ENCODE peak calls at places on chromosomes 12 and 14, in ten cellular contexts. W is mammary epithelial cell, Z is OCI-LY7, L is astrocyte, E is H9, B is ovary, P is uterus, F is tibial nerve, U is colonic mucosa, N is fibroblast of lung. I is an unnamed sample. For H3K4me1, the result is how much of the 10 kb centered on the place peaks cover.

GRCh38 chr12:13289644-13290285 is 93.2 kb downstream of the EMP1 start:
- DNase-seq in L (peak), Z (no peak), U (no peak), B (no peak), N (peak), W (peak), E (no peak), F (no peak), P (no peak), I (peak)

GRCh38 chr14:106691601-106692291 is 1165.4 kb downstream of the TMEM121 start:
- DNase-seq in W (no peak), E (no peak), P (no peak), Z (peak), U (peak), B (peak), F (no peak), L (no peak), N (no peak), I (no peak)

GRCh38 chr14:54673193-54674121 is 106.5 kb downstream of the SAMD4A start:
- DNase-seq in E (no peak), L (no peak), P (no peak), W (no peak), B (no peak), N (peak), Z (no peak), F (no peak), U (no peak), I (no peak)

GRCh38 chr14:65958664-65959562 is 527.3 kb upstream of the CCDC196 start:
- DNase-seq in U (peak), N (peak), L (peak), P (no peak), Z (peak), W (no peak), E (no peak), F (no peak), B (no peak), I (peak)

GRCh38 chr14:75259510-75259855 is 19.1 kb upstream of the FOS start:
- DNase-seq in U (no peak), N (peak), B (no peak), E (no peak), W (no peak), P (no peak), Z (no peak), F (no peak), L (peak), I (peak)

GRCh38 chr12:109931143-109931542 is 31.1 kb downstream of the TCHP start:
- DNase-seq in Z (no peak), N (no peak), E (no peak), F (no peak), L (no peak), U (no peak), W (no peak), P (no peak), B (no peak), I (no peak)

GRCh38 chr14:70655110-70655826 is 13.6 kb downstream of the TTC9 start:
- DNase-seq in P (no peak), N (no peak), F (no peak), Z (peak), L (no peak), U (no peak), E (peak), B (no peak), W (no peak), I (no peak)

GRCh38 chr14:22837750-22838538 is 1.6 kb downstream of the MMP14 start:
- DNase-seq in P (peak), W (peak), Z (no peak), B (peak), F (peak), E (no peak), U (peak), L (peak), N (peak), I (peak)

GRCh38 chr12:75571204-75571603 is 59.8 kb upstream of the KRR1 start:
- DNase-seq in B (no peak), Z (no peak), F (no peak), U (no peak), W (no peak), E (no peak), P (no peak), N (no peak), L (no peak), I (no peak)

GRCh38 chr14:72892103-72892878 is 1.6 kb downstream of the DPF3 start:
- DNase-seq in Z (no peak), E (peak), F (no peak), P (no peak), L (peak), U (peak), W (peak), B (peak), N (peak), I (no peak)

GRCh38 chr12:8709124-8709830 is 11.5 kb downstream of the RIMKLB start:
- DNase-seq in P (no peak), E (no peak), Z (no peak), W (no peak), B (peak), U (peak), N (no peak), L (no peak), F (no peak), I (no peak)

GRCh38 chr12:122850048-122850445 is 14.8 kb downstream of the HIP1R start:
- DNase-seq in W (no peak), F (no peak), B (no peak), L (no peak), E (no peak), P (no peak), Z (no peak), N (no peak), U (no peak), I (no peak)

GRCh38 chr12:122847921-122848421 is 12.7 kb downstream of the HIP1R start:
- DNase-seq in W (no peak), L (no peak), Z (no peak), N (no peak), E (no peak), B (no peak), F (no peak), U (no peak), P (no peak), I (no peak)

GRCh38 chr12:122850695-122851350 is 15.6 kb downstream of the HIP1R start:
- DNase-seq in P (no peak), E (no peak), U (no peak), Z (no peak), W (no peak), N (peak), B (no peak), F (no peak), L (peak), I (no peak)

GRCh38 chr12:122848471-122849351 is 13.5 kb downstream of the HIP1R start:
- DNase-seq in W (no peak), N (no peak), U (no peak), B (no peak), P (no peak), L (no peak), F (no peak), Z (no peak), E (no peak), I (no peak)

DNA sequence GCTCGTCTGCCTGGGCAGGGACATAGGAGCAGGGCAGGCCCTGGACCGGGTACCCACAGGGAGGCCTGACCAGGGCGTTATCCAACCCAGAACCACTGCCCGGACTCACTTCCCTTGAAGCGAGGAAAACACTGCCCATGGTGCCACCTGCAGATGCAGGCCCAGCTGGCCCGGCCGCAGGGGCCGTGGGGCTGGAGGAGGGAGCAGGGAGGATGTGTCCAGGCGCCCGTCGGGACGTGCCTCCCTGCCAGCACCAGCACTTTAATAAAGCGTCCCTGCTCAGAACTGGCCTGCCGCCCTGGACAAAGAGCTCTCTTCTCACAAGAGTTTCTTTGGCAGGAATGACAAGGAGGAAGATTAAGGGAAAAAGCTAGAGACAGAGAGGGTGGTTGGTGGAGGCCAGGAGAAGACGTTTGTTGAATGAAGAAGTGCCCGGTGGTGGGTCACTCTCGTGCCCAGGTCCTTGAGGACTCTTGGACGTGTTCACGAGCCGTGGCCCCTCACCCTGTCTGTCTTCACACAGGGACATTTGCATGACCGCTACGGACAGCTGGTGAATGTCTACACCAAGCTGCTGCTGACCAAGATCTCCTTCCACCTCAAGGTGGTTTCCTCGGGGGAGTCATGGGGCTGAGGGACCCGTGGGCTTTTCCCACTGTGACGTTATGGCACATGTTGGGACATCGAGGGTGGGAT is 14.2 kb downstream of the HIP1R start:
- DNase-seq in Z (no peak), B (no peak), U (no peak), W (no peak), F (no peak), E (no peak), L (no peak), P (no peak), N (no peak), I (no peak)
- H3K27ac ChIP-seq in Z (no peak), B (no peak), U (no peak), W (no peak), F (no peak), E (no peak), L (no peak), P (no peak), N (no peak), I (no peak)

DNA sequence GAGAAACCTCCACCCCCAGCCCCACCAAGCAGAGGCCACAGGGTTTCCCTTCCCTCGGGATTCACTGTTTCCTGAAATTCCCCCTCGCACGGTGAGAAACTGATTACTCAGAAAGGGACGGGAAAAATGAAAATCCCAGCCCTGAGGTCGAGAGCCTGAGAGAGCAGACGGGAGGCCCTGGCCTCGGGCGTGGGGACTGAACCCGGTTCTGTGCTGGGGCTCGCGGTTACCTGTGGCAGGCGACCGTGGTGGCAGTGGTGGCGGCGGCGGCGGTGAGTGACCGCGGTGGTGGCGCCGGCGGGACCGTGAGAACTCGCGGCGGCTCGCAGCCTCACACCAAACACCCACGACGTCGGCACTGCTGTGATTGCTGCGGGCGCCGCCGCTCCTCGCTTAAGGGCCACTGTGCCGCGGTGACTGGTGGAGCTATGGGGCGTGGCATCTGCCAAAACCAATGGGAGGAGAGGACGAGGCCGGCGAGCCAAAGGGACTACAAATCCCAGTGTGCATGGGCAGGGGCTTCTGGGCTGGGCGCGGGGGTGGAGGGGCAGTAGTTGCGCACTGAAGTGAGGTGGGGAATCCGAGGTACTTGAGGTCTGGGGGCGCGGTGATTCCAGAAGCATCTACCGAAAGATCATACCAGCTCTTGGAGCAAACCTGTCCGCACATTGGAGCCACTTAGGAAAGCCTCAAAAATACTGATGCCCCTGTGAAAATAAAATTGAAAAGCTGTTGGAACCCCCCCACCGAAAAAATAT is at the start of gene LGMN:
- DNase-seq in P (peak), B (peak), Z (peak), W (peak), E (peak), N (peak), U (peak), F (peak), L (peak), I (peak)
- H3K4me1 ChIP-seq in P (under half), B (under half), Z (under half), W (under half), E (under half), N (under half), U (under half), F (under half), L (under half), I (under half)

GRCh38 chr12:114403044-114403689 is 2.8 kb downstream of the TBX5 start:
- DNase-seq in W (no peak), P (no peak), N (no peak), F (no peak), Z (no peak), E (peak), B (no peak), L (no peak), U (no peak), I (no peak)
- TF ChIP-seq CTCF in W (no peak), P (no peak), N (no peak), F (no peak), Z (no peak), E (peak), B (no peak), L (no peak), U (no peak), I (peak)

GRCh38 chr12:123389560-123390351 is 5.8 kb downstream of the KMT5A start:
- DNase-seq in B (no peak), N (peak), E (peak), U (peak), L (no peak), Z (peak), W (peak), P (no peak), F (no peak), I (peak)

GRCh38 chr12:123390415-123391093 is 6.6 kb downstream of the KMT5A start:
- DNase-seq in F (no peak), E (no peak), B (no peak), W (no peak), N (no peak), P (no peak), U (no peak), Z (no peak), L (no peak), I (peak)

GRCh38 chr12:123388948-123389559 is 5.1 kb downstream of the KMT5A start:
- DNase-seq in L (no peak), W (no peak), N (no peak), U (no peak), F (no peak), E (no peak), P (no peak), B (no peak), Z (no peak), I (no peak)

GRCh38 chr12:123393747-123394146 is 9.8 kb downstream of the KMT5A start:
- DNase-seq in E (no peak), B (no peak), P (no peak), Z (no peak), F (no peak), W (no peak), N (no peak), L (no peak), U (no peak), I (no peak)

DNA sequence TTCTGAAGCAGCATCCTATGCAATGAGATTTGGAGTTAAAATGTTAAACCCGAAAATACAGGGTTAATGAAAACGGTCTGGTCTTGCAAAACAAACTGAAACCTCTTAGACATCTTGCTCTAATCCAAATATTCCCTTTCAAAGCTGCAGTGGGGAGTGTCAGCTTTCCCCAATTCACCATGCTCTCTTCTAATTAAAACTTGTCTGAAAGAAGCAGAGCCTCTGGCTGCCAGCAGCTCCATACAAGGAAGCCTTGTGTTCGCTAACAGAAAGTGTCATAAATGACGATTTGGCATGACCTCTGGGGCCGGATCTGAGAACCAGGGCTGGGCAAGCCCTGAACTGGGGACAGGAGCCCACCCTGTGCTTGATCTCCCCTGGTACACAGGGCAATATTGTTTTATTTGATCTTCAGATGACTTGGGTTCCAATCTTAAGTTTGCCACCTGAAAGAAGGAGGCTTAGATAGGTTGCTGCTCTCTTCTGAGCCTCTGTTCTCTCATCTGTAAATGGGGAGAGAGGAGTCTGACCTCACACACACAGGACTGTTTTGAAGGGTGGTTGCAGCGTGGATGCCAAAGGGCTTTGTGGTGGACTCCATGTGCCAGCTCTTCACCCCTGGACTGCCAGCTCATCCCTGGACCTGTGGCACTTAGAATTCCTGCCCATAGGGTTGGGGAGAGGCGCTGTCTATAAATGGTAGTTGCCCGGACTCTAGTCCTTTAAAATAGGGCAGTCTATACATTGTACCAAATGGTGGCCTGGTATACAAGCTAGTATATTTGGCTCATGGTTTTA is 7.8 kb downstream of the KMT5A start:
- DNase-seq in P (no peak), L (no peak), F (no peak), E (no peak), U (no peak), W (no peak), N (no peak), Z (no peak), B (no peak), I (no peak)
- H3K27ac ChIP-seq in P (no peak), L (no peak), F (no peak), E (no peak), U (no peak), W (no peak), N (no peak), Z (no peak), B (no peak), I (no peak)

DNA sequence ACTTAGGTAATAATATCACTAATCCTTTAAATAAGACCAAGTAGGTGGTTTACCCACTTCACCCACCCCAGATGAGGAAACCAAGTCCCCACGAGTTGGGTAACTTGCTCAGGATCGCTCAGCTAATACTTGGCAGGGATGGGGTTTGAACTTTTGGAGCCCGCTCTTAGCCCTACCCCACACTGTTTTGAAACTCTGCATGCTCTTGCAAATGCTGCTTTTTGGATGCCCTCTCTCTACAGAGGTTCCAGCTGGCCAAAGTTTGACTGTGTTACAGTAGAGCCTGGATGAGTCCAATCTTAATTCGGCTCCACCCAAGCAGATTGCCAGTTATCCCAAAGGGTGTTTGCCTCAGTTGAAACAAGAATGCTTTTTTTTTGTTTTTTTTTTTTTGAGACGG is 6.8 kb downstream of the PLEKHG3 start:
- DNase-seq in N (no peak), L (no peak), B (no peak), E (no peak), W (no peak), U (no peak), Z (no peak), F (no peak), P (no peak), I (no peak)
- H3K4me1 ChIP-seq in N (under half), L (under half), B (under half), E (under half), W (half or more), U (under half), Z (under half), F (under half), P (under half), I (under half)

DNA sequence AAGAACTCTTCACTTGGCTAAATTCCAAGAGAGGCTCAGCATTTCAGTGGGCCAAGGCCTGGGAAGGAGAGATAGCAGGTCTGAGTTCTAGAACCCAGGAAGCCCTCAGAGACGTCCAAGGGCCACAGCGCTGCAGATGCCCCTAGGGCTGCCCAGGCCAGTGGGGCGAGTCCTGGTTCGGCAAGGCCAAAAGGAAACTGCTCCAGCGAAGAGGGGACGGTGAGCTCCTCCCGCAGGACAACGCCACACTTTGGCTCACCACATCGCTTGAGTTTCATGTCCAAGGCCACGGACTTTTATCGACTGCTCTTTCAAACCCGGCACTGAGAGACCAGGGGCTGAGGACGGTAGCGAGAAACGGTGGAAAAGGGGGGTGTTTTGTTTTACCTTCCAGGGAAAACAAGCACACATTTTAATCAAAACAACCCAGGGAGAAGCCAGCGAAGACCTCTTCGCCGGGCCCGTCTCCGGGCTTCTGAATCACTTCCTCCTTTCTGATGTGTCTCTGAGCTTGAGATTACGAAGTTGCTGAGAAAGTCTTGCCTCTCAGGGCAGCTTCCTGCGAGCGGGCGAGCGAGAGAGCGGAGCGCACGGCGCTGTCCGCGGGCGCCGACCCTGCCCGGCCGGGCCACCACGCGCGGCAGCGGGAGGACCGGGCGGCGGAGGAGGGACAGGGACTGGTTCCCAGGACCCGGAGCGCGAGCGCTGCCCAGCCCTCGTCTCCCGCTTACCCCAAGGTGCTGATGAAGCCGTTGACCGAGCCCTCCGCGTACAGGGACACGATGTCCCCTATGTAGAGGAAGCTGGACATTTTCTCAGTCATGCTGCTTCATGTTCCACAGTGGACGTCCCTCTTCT is 806 bp downstream of the ITPR2 start:
- DNase-seq in L (peak), Z (peak), P (peak), N (peak), B (peak), W (peak), U (peak), F (peak), E (peak), I (peak)
- TF ChIP-seq CTCF in L (no peak), Z (peak), P (no peak), N (no peak), B (no peak), W (no peak), U (no peak), F (no peak), E (no peak), I (peak)

GRCh38 chr12:53097564-53098353 is at the start of gene IGFBP6:
- DNase-seq in W (peak), B (peak), E (peak), U (peak), L (peak), F (peak), Z (peak), P (peak), N (peak), I (peak)
- H3K27ac ChIP-seq in W (peak), B (peak), E (no peak), U (peak), L (peak), F (peak), Z (no peak), P (peak), N (peak), I (peak)

I was measured in foreskin keratinocyte.